ENCODE peak calls at places on chromosomes 7 and 10, in six cellular contexts. U is ovary, G is brain microvascular endothelial cell, Q is ascending aorta, R is left ventricle myocardium inferior, C is GM12865. V is an unnamed sample.

GRCh38 chr7:75711634-75712494 is 26.9 kb downstream of the HIP1 start:
- DNase-seq in C (peak), R (no peak), G (peak), U (no peak), Q (no peak), V (no peak)

GRCh38 chr10:51961401-51961800 is 262.0 kb upstream of the CSTF2T start:
- DNase-seq in C (no peak), U (no peak), R (no peak), Q (no peak), G (no peak), V (no peak)

GRCh38 chr10:46525177-46525823 is 31.2 kb downstream of the GPRIN2 start:
- DNase-seq in Q (no peak), C (peak), G (peak), R (no peak), U (peak), V (no peak)

GRCh38 chr7:110157631-110158362 is 933.1 kb upstream of the LRRN3 start:
- DNase-seq in R (no peak), U (no peak), G (no peak), Q (no peak), C (no peak), V (no peak)

GRCh38 chr10:26391701-26392695 is 46.1 kb upstream of the APBB1IP start:
- DNase-seq in U (no peak), R (peak), G (no peak), C (peak), Q (no peak), V (peak)

GRCh38 chr7:40571796-40572195 is 437.0 kb downstream of the SUGCT start:
- DNase-seq in Q (no peak), U (no peak), R (no peak), G (peak), C (no peak), V (no peak)

GRCh38 chr7:129150199-129150996 is 5.9 kb downstream of the TSPAN33 start:
- DNase-seq in R (peak), Q (no peak), U (no peak), C (no peak), G (no peak), V (no peak)

GRCh38 chr7:24595671-24596418 is 22.6 kb downstream of the PALS2 start:
- DNase-seq in C (peak), R (no peak), U (no peak), Q (no peak), G (no peak), V (no peak)

GRCh38 chr7:132381742-132382472 is 194.4 kb downstream of the PLXNA4 start:
- DNase-seq in Q (no peak), G (no peak), U (no peak), R (no peak), C (no peak), V (no peak)

GRCh38 chr7:13240349-13240748 is 552.9 kb downstream of the ARL4A start:
- DNase-seq in Q (no peak), G (peak), C (no peak), U (no peak), R (no peak), V (no peak)

GRCh38 chr7:12518920-12519681 is 51.4 kb upstream of the SCIN start:
- DNase-seq in C (peak), Q (no peak), R (no peak), G (no peak), U (no peak), V (peak)

GRCh38 chr10:119535310-119535709 is 7.2 kb downstream of the RGS10 start:
- DNase-seq in Q (no peak), C (no peak), R (no peak), G (no peak), U (no peak), V (no peak)

DNA sequence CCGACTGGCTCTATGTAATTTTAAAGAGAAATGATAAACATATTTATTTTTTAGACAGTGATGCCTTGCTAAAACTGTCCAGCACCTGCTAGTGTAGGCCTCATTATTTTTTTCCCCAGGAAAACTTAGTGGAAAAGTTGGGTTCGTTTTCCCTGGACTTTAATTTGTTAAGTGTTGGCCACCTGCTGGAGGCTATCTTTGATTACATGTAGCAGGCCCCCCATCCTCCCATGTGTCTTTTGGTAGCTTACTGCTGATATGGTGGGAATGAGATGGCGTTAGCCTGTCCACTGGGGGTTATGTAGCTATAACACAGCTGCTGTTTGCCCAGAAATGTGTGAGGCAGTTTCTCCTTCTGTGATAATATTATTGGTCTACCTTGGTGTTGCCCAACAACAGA is 265.0 kb downstream of the SORCS3 start:
- DNase-seq in C (no peak), R (no peak), U (no peak), G (no peak), Q (no peak), V (no peak)
- TF ChIP-seq CTCF in C (no peak), R (no peak), U (no peak), G (no peak), Q (no peak), V (no peak)

DNA sequence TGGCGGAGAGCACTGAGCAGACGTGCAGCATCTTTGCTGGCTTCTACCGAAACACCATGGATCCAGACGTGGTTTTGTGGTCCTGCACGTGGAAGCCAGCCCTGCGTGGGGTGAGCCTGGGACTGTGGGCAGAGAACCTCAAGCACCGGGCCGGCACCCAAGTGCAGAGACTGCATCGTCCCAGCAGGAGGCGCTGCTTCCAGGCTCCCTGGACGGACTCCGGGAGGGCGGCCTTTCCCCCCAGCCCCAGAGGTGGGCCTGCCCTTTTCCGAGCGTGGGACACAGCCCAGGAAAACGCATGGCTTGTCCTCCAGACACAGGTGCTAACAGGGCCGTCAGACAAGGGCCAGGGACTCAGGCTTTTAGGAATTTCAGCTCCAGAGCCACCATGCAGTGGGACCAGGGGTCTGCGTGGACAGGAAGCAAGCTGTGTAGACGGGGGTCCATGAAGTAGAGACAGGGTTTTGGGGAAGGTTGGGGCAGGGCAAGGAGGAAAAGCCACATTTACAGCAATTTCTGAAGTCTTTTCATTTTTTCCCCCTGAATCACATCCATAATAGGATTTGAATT is 303.9 kb downstream of the WDR37 start:
- DNase-seq in U (no peak), Q (no peak), C (no peak), R (no peak), G (no peak), V (no peak)
- TF ChIP-seq CTCF in U (no peak), Q (no peak), C (peak), R (no peak), G (peak), V (peak)

GRCh38 chr7:18607025-18607424 is 111.5 kb downstream of the HDAC9 start:
- DNase-seq in G (no peak), C (no peak), Q (no peak), U (no peak), R (no peak), V (no peak)

GRCh38 chr7:18614841-18615240 is 119.3 kb downstream of the HDAC9 start:
- DNase-seq in G (no peak), R (no peak), C (no peak), U (no peak), Q (no peak), V (no peak)

GRCh38 chr7:18610331-18610948 is 114.9 kb downstream of the HDAC9 start:
- DNase-seq in Q (no peak), G (peak), C (peak), U (no peak), R (no peak), V (peak)
- TF ChIP-seq CTCF in Q (peak), G (peak), C (peak), U (no peak), R (peak), V (peak)

GRCh38 chr10:63470928-63471327 is 5.2 kb upstream of the JMJD1C start:
- DNase-seq in C (no peak), Q (no peak), R (no peak), U (no peak), G (no peak), V (no peak)

GRCh38 chr10:63468947-63469346 is 3.2 kb upstream of the JMJD1C start:
- DNase-seq in C (no peak), R (no peak), U (no peak), G (no peak), Q (no peak), V (no peak)

GRCh38 chr10:63478564-63478963 is 12.8 kb upstream of the JMJD1C start:
- DNase-seq in Q (no peak), G (no peak), R (no peak), U (no peak), C (no peak), V (no peak)

GRCh38 chr10:63477927-63478326 is 12.2 kb upstream of the JMJD1C start:
- DNase-seq in U (no peak), C (no peak), G (no peak), Q (no peak), R (no peak), V (no peak)

GRCh38 chr10:63474488-63474887 is 8.7 kb upstream of the JMJD1C start:
- DNase-seq in C (no peak), R (no peak), G (no peak), Q (no peak), U (no peak), V (no peak)
- TF ChIP-seq CTCF in C (no peak), R (no peak), G (no peak), Q (no peak), U (no peak), V (no peak)

GRCh38 chr10:24952146-24952700 is at the start of gene PRTFDC1:
- DNase-seq in Q (no peak), G (no peak), R (peak), C (peak), U (peak), V (peak)

GRCh38 chr10:24950439-24950838 is 2.0 kb downstream of the PRTFDC1 start:
- DNase-seq in G (no peak), C (no peak), Q (no peak), R (no peak), U (no peak), V (no peak)

GRCh38 chr10:24953350-24954074 is 1.1 kb upstream of the PRTFDC1 start:
- DNase-seq in G (no peak), Q (no peak), C (no peak), R (no peak), U (no peak), V (no peak)

GRCh38 chr10:24951201-24952145 is 933 bp downstream of the PRTFDC1 start:
- DNase-seq in Q (no peak), R (no peak), C (no peak), G (no peak), U (peak), V (no peak)

GRCh38 chr10:24952701-24953349 is 419 bp upstream of the PRTFDC1 start:
- DNase-seq in Q (no peak), C (peak), G (peak), R (peak), U (peak), V (peak)
- TF ChIP-seq CTCF in Q (no peak), C (peak), G (no peak), R (peak), U (peak), V (peak)

GRCh38 chr10:121974535-121975294 is at the start of gene NSMCE4A:
- DNase-seq in U (peak), R (peak), C (peak), Q (no peak), G (peak), V (peak)
- TF ChIP-seq CTCF in U (peak), R (no peak), C (peak), Q (peak), G (no peak), V (no peak)

DNA sequence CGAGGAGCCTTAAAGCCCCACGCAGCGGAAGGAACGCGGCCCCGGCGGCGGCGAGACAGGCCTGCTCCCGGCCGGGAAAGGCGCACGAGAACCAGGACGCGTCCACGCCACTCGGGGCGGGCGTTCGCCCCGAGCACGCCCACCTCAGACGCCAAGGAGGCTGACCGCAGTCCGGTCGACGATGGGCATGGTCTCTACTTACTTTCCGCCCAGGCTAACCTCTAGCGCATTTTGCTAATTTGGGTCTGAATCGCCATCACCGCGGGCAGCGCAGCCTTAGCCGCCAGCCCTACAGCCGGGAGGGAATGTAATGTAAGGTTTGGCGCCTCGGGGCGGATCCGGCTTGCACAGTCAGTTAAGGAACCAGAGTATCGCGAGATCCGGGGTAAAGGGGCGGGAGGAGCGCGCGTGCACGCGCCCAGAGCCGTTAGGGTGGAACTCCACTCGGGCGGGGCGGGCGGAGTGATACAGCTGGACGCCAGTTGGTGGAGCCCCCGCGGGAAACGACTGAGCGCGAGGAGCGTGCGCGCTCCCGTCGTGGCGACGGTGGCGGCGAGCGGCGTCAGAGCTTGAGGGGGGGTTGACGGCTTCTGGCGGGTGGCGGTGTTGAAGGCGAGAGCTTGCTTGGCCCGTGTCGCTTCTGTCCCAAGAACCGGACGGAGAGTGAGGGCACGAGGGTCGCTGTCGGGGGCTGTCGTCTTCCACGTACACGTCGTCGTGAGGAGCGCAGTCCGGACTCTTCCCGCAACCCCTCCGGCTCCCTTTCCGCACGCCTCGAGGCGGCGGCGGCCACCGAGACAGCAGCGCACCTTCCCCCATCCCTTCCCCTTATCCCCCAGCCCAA is at the start of gene LUC7L2:
- DNase-seq in Q (peak), R (peak), G (peak), C (peak), U (peak), V (peak)
- TF ChIP-seq CTCF in Q (no peak), R (no peak), G (no peak), C (no peak), U (peak), V (no peak)

V was measured in GM10248.